ENCODE peak calls at places on chromosome 4, in four cellular contexts. T is HEK293T, W is WTC11, K is HepG2. M is an unnamed sample.

GRCh38 chr4:48985602-48985975 is 486 bp upstream of the CWH43 start:
- DNase-seq in T (no peak), W (no peak), K (no peak), M (no peak)

GRCh38 chr4:169416997-169417396 is 146.2 kb upstream of the SH3RF1 start:
- DNase-seq in T (no peak), W (no peak), K (peak; percentile 5), M (no peak)

GRCh38 chr4:83108101-83108861 is 6.2 kb downstream of the PLAC8 start:
- DNase-seq in T (no peak), W (peak; percentile 19), K (no peak), M (no peak)

GRCh38 chr4:124389591-124389990 is 322.9 kb downstream of the ANKRD50 start:
- DNase-seq in T (no peak), W (no peak), K (no peak), M (no peak)

GRCh38 chr4:170853422-170854021 is 763.8 kb upstream of the AADAT start:
- DNase-seq in T (peak; percentile 62), W (peak; percentile 68), K (peak; percentile 19), M (peak; percentile 16)

GRCh38 chr4:111961806-111962205 is 183.4 kb upstream of the FAM241A start:
- DNase-seq in T (no peak), W (no peak), K (no peak), M (no peak)

GRCh38 chr4:36281384-36282106 is at the start of gene DTHD1:
- DNase-seq in T (no peak), W (no peak), K (no peak), M (no peak)

GRCh38 chr4:172134536-172134935 is 321.3 kb downstream of the GALNTL6 start:
- DNase-seq in T (no peak), W (no peak), K (no peak), M (no peak)

GRCh38 chr4:6200011-6200921 is at the start of gene JAKMIP1:
- DNase-seq in T (peak; percentile 99), W (peak; percentile 93), K (peak; percentile 25), M (peak; percentile 100)

GRCh38 chr4:89283226-89283974 is 24.2 kb downstream of the GPRIN3 start:
- DNase-seq in T (no peak), W (no peak), K (peak; percentile 8), M (no peak)

GRCh38 chr4:123479944-123480343 is 83.3 kb downstream of the SPRY1 start:
- DNase-seq in T (no peak), W (no peak), K (peak; percentile 95), M (no peak)

GRCh38 chr4:41476310-41476709 is 61.6 kb upstream of the LIMCH1 start:
- DNase-seq in T (no peak), W (no peak), K (no peak), M (no peak)

GRCh38 chr4:76197971-76198410 is 15.6 kb downstream of the SCARB2 start:
- DNase-seq in T (no peak), W (no peak), K (no peak), M (peak; percentile 37)

GRCh38 chr4:93897559-93897958 is 69.0 kb downstream of the ATOH1 start:
- DNase-seq in T (peak; percentile 18), W (no peak), K (peak; percentile 3), M (peak; percentile 6)

GRCh38 chr4:95289028-95289634 is 259.6 kb downstream of the UNC5C start:
- DNase-seq in T (no peak), W (no peak), K (no peak), M (peak; percentile 75)

GRCh38 chr4:38470708-38471262 is 193.2 kb upstream of the KLF3 start:
- DNase-seq in T (no peak), W (no peak), K (no peak), M (no peak)

GRCh38 chr4:138967313-138967712 is 48.3 kb upstream of the NOCT start:
- DNase-seq in T (no peak), W (no peak), K (peak; percentile 90), M (no peak)

GRCh38 chr4:37946503-37947179 is 13.6 kb upstream of the PTTG2 start:
- DNase-seq in T (no peak), W (no peak), K (no peak), M (no peak)

GRCh38 chr4:3640587-3640962 is 108.4 kb upstream of the LRPAP1 start:
- DNase-seq in T (no peak), W (no peak), K (no peak), M (peak; percentile 11)

GRCh38 chr4:22522206-22522605 is 6.3 kb upstream of the ADGRA3 start:
- DNase-seq in T (no peak), W (no peak), K (no peak), M (no peak)
- TF ChIP-seq ELF4 in T (no peak), W (no peak), K (no peak), M (no peak)

GRCh38 chr4:174580597-174580996 is 58.3 kb upstream of the HPGD start:
- DNase-seq in T (no peak), W (no peak), K (no peak), M (no peak)
- TF ChIP-seq ELF4 in T (no peak), W (no peak), K (no peak), M (no peak)

GRCh38 chr4:98663226-98664006 is 5.0 kb upstream of the TSPAN5 start:
- DNase-seq in T (no peak), W (no peak), K (no peak), M (no peak)
- TF ChIP-seq ELF4 in T (no peak), W (no peak), K (no peak), M (no peak)

GRCh38 chr4:165464338-165464737 is 85.5 kb downstream of the CPE start:
- DNase-seq in T (no peak), W (no peak), K (no peak), M (no peak)

GRCh38 chr4:165462009-165462408 is 83.2 kb downstream of the CPE start:
- DNase-seq in T (no peak), W (no peak), K (no peak), M (no peak)

GRCh38 chr4:165461176-165461835 is 82.5 kb downstream of the CPE start:
- DNase-seq in T (no peak), W (no peak), K (peak; percentile 54), M (no peak)

GRCh38 chr4:165470009-165470408 is 91.2 kb downstream of the CPE start:
- DNase-seq in T (no peak), W (no peak), K (no peak), M (no peak)

GRCh38 chr4:165464813-165465381 is 86.1 kb downstream of the CPE start:
- DNase-seq in T (peak; percentile 50), W (no peak), K (peak; percentile 18), M (peak; percentile 62)
- TF ChIP-seq ELF4 in T (no peak), W (no peak), K (no peak), M (no peak)

GRCh38 chr4:148810461-148810860 is 368.2 kb upstream of the NR3C2 start:
- DNase-seq in T (no peak), W (no peak), K (no peak), M (no peak)

GRCh38 chr4:148808416-148808815 is 366.2 kb upstream of the NR3C2 start:
- DNase-seq in T (no peak), W (no peak), K (no peak), M (no peak)

GRCh38 chr4:148814030-148814429 is 371.8 kb upstream of the NR3C2 start:
- DNase-seq in T (no peak), W (no peak), K (no peak), M (no peak)

DNA sequence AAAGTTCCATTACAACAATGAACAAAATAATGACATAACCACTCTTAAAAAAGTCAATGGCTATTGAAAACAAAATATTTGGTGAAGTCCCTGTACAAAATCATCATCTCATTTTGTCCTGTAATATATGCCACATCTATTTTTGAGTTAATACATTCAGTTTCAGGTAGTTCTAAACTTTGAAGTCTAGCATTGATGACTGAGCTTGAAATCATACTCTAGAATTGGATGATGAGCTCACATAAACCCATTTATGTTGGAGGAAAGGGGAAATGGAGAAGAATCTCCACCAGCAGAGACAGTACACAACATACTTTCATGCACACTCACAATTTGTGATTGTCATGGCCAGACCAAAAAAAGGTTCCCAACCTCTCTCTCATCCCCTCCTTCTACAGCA is 371.1 kb upstream of the NR3C2 start:
- DNase-seq in T (no peak), W (no peak), K (no peak), M (no peak)
- TF ChIP-seq ELF4 in T (no peak), W (no peak), K (no peak), M (no peak)

GRCh38 chr4:181823645-181824044 is 419.6 kb upstream of the TENM3 start:
- DNase-seq in T (no peak), W (no peak), K (no peak), M (no peak)

GRCh38 chr4:181823183-181823582 is 420.0 kb upstream of the TENM3 start:
- DNase-seq in T (no peak), W (no peak), K (no peak), M (no peak)

GRCh38 chr4:181820518-181820917 is 422.7 kb upstream of the TENM3 start:
- DNase-seq in T (no peak), W (no peak), K (peak; percentile 1), M (no peak)

GRCh38 chr4:181821039-181822004 is 421.9 kb upstream of the TENM3 start:
- DNase-seq in T (no peak), W (no peak), K (no peak), M (no peak)

GRCh38 chr4:181822005-181822375 is 421.2 kb upstream of the TENM3 start:
- DNase-seq in T (no peak), W (no peak), K (no peak), M (no peak)
- TF ChIP-seq ELF4 in T (no peak), W (no peak), K (no peak), M (no peak)

DNA sequence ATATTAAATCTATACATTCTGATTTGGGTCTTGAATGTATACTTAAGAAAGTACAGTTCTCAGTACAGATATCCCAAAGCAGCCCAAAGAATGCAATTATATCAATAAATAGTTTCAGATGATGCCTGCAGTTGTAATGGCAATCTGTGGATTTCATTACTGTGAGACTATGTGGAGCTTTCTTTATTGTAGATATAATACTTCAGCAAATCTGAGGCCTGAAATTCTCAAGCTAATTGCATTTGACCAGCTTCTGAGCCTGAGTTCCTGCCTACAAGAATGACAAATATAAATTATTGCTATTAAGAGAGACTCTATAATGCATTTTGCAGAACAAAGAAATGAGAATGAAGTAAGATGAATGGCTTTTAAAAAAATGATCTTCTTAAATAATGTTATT is 320.3 kb downstream of the DKK2 start:
- DNase-seq in T (no peak), W (no peak), K (no peak), M (no peak)
- TF ChIP-seq ELF4 in T (no peak), W (no peak), K (no peak), M (no peak)

M was measured in K562.